ENCODE peak calls at places on chromosomes 1 and 21, in eight cellular contexts. D is adrenal gland, N is cardiac fibroblast, B is cardiac septum, A is thoracic aorta, W is GM12864, X is fibroblast of mammary gland, O is T follicular helper cell. L is an unnamed sample.

GRCh38 chr21:14890141-14890540 is 174.7 kb downstream of the NRIP1 start:
- DNase-seq in A (no peak), X (no peak), B (no peak), W (no peak), N (no peak), O (no peak), D (no peak), L (no peak)

GRCh38 chr1:101235696-101236545 is 898 bp upstream of the S1PR1 start:
- DNase-seq in N (peak), A (no peak), W (peak), D (peak), O (peak), B (peak), X (peak), L (peak)

GRCh38 chr1:33763406-33763805 is 100.5 kb upstream of the HMGB4 start:
- DNase-seq in O (no peak), D (no peak), A (no peak), N (no peak), X (peak), W (no peak), B (no peak), L (peak)

GRCh38 chr1:78483903-78484302 is 6.9 kb upstream of the PTGFR start:
- DNase-seq in O (no peak), X (peak), A (no peak), W (no peak), N (peak), B (no peak), D (no peak), L (no peak)

GRCh38 chr1:210246447-210246846 is 13.9 kb downstream of the SERTAD4 start:
- DNase-seq in D (no peak), A (no peak), O (no peak), B (no peak), W (no peak), N (peak), X (no peak), L (no peak)

GRCh38 chr1:234336359-234336758 is 36.9 kb upstream of the COA6 start:
- DNase-seq in O (no peak), N (no peak), X (no peak), D (no peak), W (no peak), A (no peak), B (no peak), L (no peak)

GRCh38 chr1:181133969-181134418 is 45.5 kb downstream of the IER5 start:
- DNase-seq in X (no peak), A (no peak), N (no peak), B (no peak), D (no peak), W (no peak), O (no peak), L (no peak)

GRCh38 chr1:212460376-212460775 is 27.7 kb downstream of the NENF start:
- DNase-seq in A (no peak), X (no peak), D (no peak), O (no peak), W (no peak), B (no peak), N (no peak), L (no peak)

GRCh38 chr1:111733183-111733995 is 5.8 kb downstream of the INKA2 start:
- DNase-seq in X (peak), A (no peak), N (peak), O (no peak), B (peak), W (no peak), D (peak), L (no peak)

GRCh38 chr1:86913399-86913895 is 479 bp downstream of the SELENOF start:
- DNase-seq in O (peak), W (peak), X (peak), A (no peak), N (peak), B (no peak), D (peak), L (peak)

GRCh38 chr1:75502776-75503175 is 108.1 kb downstream of the SLC44A5 start:
- DNase-seq in O (no peak), B (no peak), W (no peak), D (no peak), X (no peak), A (no peak), N (peak), L (no peak)

GRCh38 chr21:31618696-31619430 is 40.6 kb upstream of the SOD1 start:
- DNase-seq in N (no peak), A (no peak), W (no peak), O (no peak), D (no peak), X (no peak), B (no peak), L (no peak)

GRCh38 chr1:23868848-23869450 is 859 bp upstream of the FUCA1 start:
- DNase-seq in D (peak), B (no peak), W (no peak), X (no peak), A (no peak), O (no peak), N (no peak), L (no peak)

GRCh38 chr1:156281281-156282142 is 1.1 kb downstream of the SMG5 start:
- DNase-seq in X (peak), N (peak), A (no peak), B (peak), D (peak), O (no peak), W (no peak), L (peak)

GRCh38 chr1:221759436-221759835 is 17.5 kb upstream of the DUSP10 start:
- DNase-seq in W (no peak), D (no peak), A (no peak), N (peak), X (no peak), O (no peak), B (no peak), L (no peak)

GRCh38 chr1:905071-905749 is 18.5 kb upstream of the SAMD11 start:
- DNase-seq in B (peak), X (no peak), D (peak), O (no peak), N (peak), A (no peak), W (no peak), L (no peak)

GRCh38 chr1:43174873-43175272 is 2.7 kb downstream of the CFAP57 start:
- DNase-seq in W (no peak), O (no peak), D (no peak), X (no peak), N (no peak), B (no peak), A (no peak), L (no peak)

GRCh38 chr1:243286409-243287127 is 30.7 kb downstream of the SDCCAG8 start:
- DNase-seq in A (no peak), N (no peak), W (no peak), D (no peak), X (peak), B (no peak), O (no peak), L (no peak)

GRCh38 chr1:42420911-42421585 is 34.8 kb downstream of the ZMYND12 start:
- DNase-seq in X (peak), W (no peak), D (peak), B (no peak), O (no peak), A (no peak), N (peak), L (no peak)

GRCh38 chr1:206074839-206075238 is 21.9 kb downstream of the RHEX start:
- DNase-seq in O (no peak), D (no peak), W (no peak), B (no peak), A (no peak), N (no peak), X (no peak), L (no peak)

GRCh38 chr1:47771766-47772165 is 225.4 kb downstream of the TRABD2B start:
- DNase-seq in B (no peak), D (no peak), A (no peak), O (no peak), W (no peak), X (no peak), N (no peak), L (no peak)

GRCh38 chr21:40616377-40616704 is 230.6 kb downstream of the DSCAM start:
- DNase-seq in A (no peak), N (no peak), D (peak), X (no peak), O (no peak), W (no peak), B (no peak), L (no peak)

GRCh38 chr1:107965112-107965991 is at the start of gene VAV3:
- DNase-seq in W (no peak), X (peak), B (peak), A (peak), D (peak), N (peak), O (peak), L (no peak)

GRCh38 chr21:33115586-33116541 is 45.9 kb downstream of the OLIG1 start:
- DNase-seq in D (no peak), X (no peak), O (no peak), W (no peak), A (no peak), B (no peak), N (no peak), L (no peak)

GRCh38 chr1:68221971-68222355 is 10.4 kb downstream of the WLS start:
- DNase-seq in O (no peak), N (peak), W (no peak), X (peak), D (no peak), B (no peak), A (no peak), L (no peak)

GRCh38 chr1:167518331-167518700 is at the start of gene CD247:
- DNase-seq in W (no peak), X (no peak), O (peak), D (no peak), A (no peak), B (no peak), N (no peak), L (no peak)

GRCh38 chr1:90000934-90001676 is 6.2 kb downstream of the ZNF326 start:
- DNase-seq in D (no peak), W (no peak), N (no peak), O (no peak), X (no peak), A (no peak), B (no peak), L (no peak)

GRCh38 chr21:39347537-39347936 is 1.4 kb downstream of the HMGN1 start:
- DNase-seq in A (no peak), X (no peak), N (no peak), O (no peak), W (no peak), B (no peak), D (no peak), L (no peak)

GRCh38 chr1:16042096-16042495 is 1.5 kb upstream of the CLCNKB start:
- DNase-seq in B (no peak), D (no peak), X (no peak), O (no peak), W (no peak), N (no peak), A (no peak), L (no peak)

GRCh38 chr1:156845055-156845952 is 13.6 kb downstream of the INSRR start:
- DNase-seq in O (peak), D (no peak), B (no peak), N (no peak), A (no peak), W (no peak), X (no peak), L (no peak)

GRCh38 chr1:181079382-181079781 is 9.1 kb upstream of the IER5 start:
- DNase-seq in W (no peak), A (no peak), X (peak), O (no peak), N (no peak), D (no peak), B (no peak), L (no peak)

L was measured in SW480.